ENCODE peak calls at places on chromosome 10, in six cellular contexts. W, Y, E, J, I and T are unnamed samples.

GRCh38 chr10:86970152-86970886 is 2.0 kb downstream of the ADIRF start:
- DNase-seq in I (peak), Y (peak), W (peak), E (no peak), J (peak), T (no peak)

GRCh38 chr10:132607491-132607890 is 69.9 kb downstream of the INPP5A start:
- DNase-seq in W (no peak), Y (no peak), J (peak), E (no peak), I (no peak), T (no peak)

GRCh38 chr10:100509241-100509640 is 10.4 kb downstream of the SEC31B start:
- DNase-seq in I (no peak), Y (no peak), W (no peak), E (peak), J (peak), T (no peak)

GRCh38 chr10:109773818-109774440 is 149.4 kb downstream of the XPNPEP1 start:
- DNase-seq in E (no peak), Y (no peak), I (peak), W (peak), J (no peak), T (no peak)

GRCh38 chr10:44569193-44570091 is 184.5 kb upstream of the CXCL12 start:
- DNase-seq in E (no peak), W (peak), J (no peak), I (peak), Y (no peak), T (peak)

GRCh38 chr10:121459765-121460453 is 138.3 kb downstream of the FGFR2 start:
- DNase-seq in Y (no peak), E (no peak), I (no peak), W (no peak), J (peak), T (no peak)

GRCh38 chr10:132486539-132487121 is 51.0 kb upstream of the INPP5A start:
- DNase-seq in J (peak), Y (no peak), E (no peak), W (no peak), I (no peak), T (no peak)

GRCh38 chr10:116324227-116324950 is at the start of gene CCDC172:
- DNase-seq in J (no peak), I (no peak), E (no peak), Y (no peak), W (no peak), T (no peak)

GRCh38 chr10:53402594-53402993 is 630.0 kb upstream of the MBL2 start:
- DNase-seq in Y (no peak), I (no peak), W (no peak), E (no peak), J (no peak), T (no peak)

GRCh38 chr10:133012573-133013359 is 70.4 kb upstream of the CFAP46 start:
- DNase-seq in E (no peak), Y (no peak), I (no peak), J (peak), W (no peak), T (no peak)

GRCh38 chr10:99329238-99329890 is at the start of gene CNNM1:
- DNase-seq in E (no peak), W (peak), J (peak), Y (peak), I (peak), T (peak)

GRCh38 chr10:112958275-112958995 is 8.4 kb downstream of the TCF7L2 start:
- DNase-seq in Y (no peak), W (peak), I (peak), E (no peak), J (no peak), T (no peak)

GRCh38 chr10:117366741-117367140 is 8.5 kb downstream of the PDZD8 start:
- DNase-seq in Y (no peak), I (no peak), J (no peak), W (no peak), E (no peak), T (no peak)

GRCh38 chr10:61136151-61136550 is 192.2 kb upstream of the RHOBTB1 start:
- DNase-seq in J (no peak), W (peak), I (no peak), Y (no peak), E (no peak), T (peak)

GRCh38 chr10:88525371-88526079 is 57.6 kb downstream of the RNLS start:
- DNase-seq in I (peak), J (no peak), W (peak), E (no peak), Y (peak), T (peak)

GRCh38 chr10:36683421-36683820 is 442.0 kb upstream of the ANKRD30A start:
- DNase-seq in E (no peak), J (no peak), W (no peak), I (no peak), Y (no peak), T (no peak)

GRCh38 chr10:36801660-36802059 is 323.7 kb upstream of the ANKRD30A start:
- DNase-seq in Y (no peak), I (peak), E (no peak), W (no peak), J (no peak), T (no peak)

GRCh38 chr10:131901181-131901829 is 497 bp downstream of the PPP2R2D start:
- DNase-seq in E (peak), I (peak), J (peak), W (peak), Y (peak), T (no peak)

GRCh38 chr10:5592070-5592469 is 67.3 kb downstream of the CALML3 start:
- DNase-seq in J (peak), I (no peak), Y (no peak), W (no peak), E (no peak), T (no peak)

GRCh38 chr10:69644658-69645295 is 14.7 kb downstream of the FAM241B start:
- DNase-seq in I (peak), E (no peak), W (peak), Y (peak), J (peak), T (peak)

GRCh38 chr10:25701651-25702050 is 232.4 kb upstream of the MYO3A start:
- DNase-seq in J (no peak), W (no peak), E (no peak), I (no peak), Y (no peak), T (no peak)

GRCh38 chr10:18240185-18240882 is 100.1 kb downstream of the CACNB2 start:
- DNase-seq in Y (no peak), I (peak), W (no peak), E (no peak), J (no peak), T (no peak)

GRCh38 chr10:8078027-8078426 is 23.5 kb downstream of the GATA3 start:
- DNase-seq in I (no peak), J (no peak), Y (no peak), E (no peak), W (no peak), T (no peak)

GRCh38 chr10:50788951-50789904 is 49.5 kb downstream of the ASAH2B start:
- DNase-seq in E (no peak), I (peak), Y (no peak), W (peak), J (no peak), T (peak)

GRCh38 chr10:29699621-29700020 is 64.8 kb upstream of the SVIL start:
- DNase-seq in W (no peak), Y (no peak), I (no peak), E (no peak), J (no peak), T (peak)

GRCh38 chr10:121285797-121286196 is 312.4 kb downstream of the FGFR2 start:
- DNase-seq in J (no peak), W (no peak), Y (no peak), I (no peak), E (no peak), T (no peak)

GRCh38 chr10:101031128-101031795 is at the start of the genes PDZD7 and SFXN3:
- DNase-seq in Y (peak), I (peak), W (peak), J (peak), E (peak), T (peak)

GRCh38 chr10:69665457-69666320 is 35.6 kb downstream of the FAM241B start:
- DNase-seq in W (no peak), I (no peak), Y (peak), J (no peak), E (no peak), T (no peak)